ENCODE peak calls at places on chromosomes 6 and 20, in ten cellular contexts. B is sciatic nerve; A is NCI-H345; H is posterior vena cava; V is H4; N is left ventricle myocardium superior; R is CD8-positive, alpha-beta T cell; D is A549; K is NCI-H2171; O is kidney tubule cell. T is an unnamed sample.

GRCh38 chr20:17854307-17854903 is 114.2 kb downstream of the SNX5 start:
- DNase-seq in O (peak), N (peak), B (no peak), A (peak), R (no peak), V (peak), K (peak), H (no peak), D (peak), T (no peak)

GRCh38 chr6:108621117-108621516 is 60.4 kb downstream of the FOXO3 start:
- DNase-seq in V (peak), N (no peak), B (no peak), A (no peak), K (no peak), D (no peak), R (no peak), H (peak), O (peak), T (peak)

GRCh38 chr6:168272379-168273011 is 47.1 kb downstream of the DACT2 start:
- DNase-seq in O (no peak), B (no peak), R (no peak), D (no peak), A (no peak), H (no peak), N (no peak), K (no peak), V (no peak), T (no peak)

GRCh38 chr20:1118004-1118335 is 432 bp upstream of the PSMF1 start:
- DNase-seq in D (no peak), N (no peak), V (no peak), B (no peak), K (no peak), A (no peak), H (no peak), O (no peak), R (no peak), T (no peak)

GRCh38 chr6:24775520-24776058 is 852 bp downstream of the GMNN start:
- DNase-seq in V (no peak), O (peak), B (no peak), H (no peak), K (no peak), N (no peak), R (no peak), A (no peak), D (no peak), T (no peak)

GRCh38 chr20:41028359-41029149 is at the start of gene TOP1:
- DNase-seq in A (peak), B (peak), V (peak), H (peak), D (peak), N (peak), O (peak), R (peak), K (peak), T (peak)

GRCh38 chr20:35849726-35850125 is 77.9 kb downstream of the PHF20 start:
- DNase-seq in K (no peak), D (no peak), N (no peak), H (no peak), O (no peak), V (no peak), B (no peak), A (no peak), R (no peak), T (no peak)

GRCh38 chr6:157228421-157229218 is 94.7 kb downstream of the TMEM242 start:
- DNase-seq in N (no peak), R (no peak), K (peak), V (no peak), A (peak), H (peak), B (no peak), O (no peak), D (no peak), T (peak)

GRCh38 chr6:109816452-109817374 is 125.6 kb downstream of the FIG4 start:
- DNase-seq in A (peak), K (peak), O (no peak), V (no peak), R (no peak), B (no peak), D (no peak), N (no peak), H (no peak), T (no peak)

GRCh38 chr6:110748458-110748857 is 66.8 kb downstream of the CDK19 start:
- DNase-seq in R (no peak), H (no peak), K (peak), D (no peak), O (peak), A (no peak), B (no peak), V (no peak), N (no peak), T (no peak)

GRCh38 chr6:161169690-161170089 is 104.2 kb downstream of the AGPAT4 start:
- DNase-seq in K (peak), D (no peak), V (peak), N (peak), H (no peak), A (peak), O (peak), B (peak), R (no peak), T (peak)

GRCh38 chr6:130158061-130158460 is 64.7 kb downstream of the SAMD3 start:
- DNase-seq in R (no peak), O (no peak), B (no peak), K (no peak), H (no peak), N (no peak), A (no peak), V (no peak), D (no peak), T (no peak)

GRCh38 chr6:123000244-123000770 is 4.3 kb downstream of the CLVS2 start:
- DNase-seq in H (no peak), A (no peak), O (no peak), V (no peak), K (no peak), R (no peak), D (no peak), B (no peak), N (no peak), T (no peak)

GRCh38 chr6:125942677-125943527 is 13.7 kb upstream of the HINT3 start:
- DNase-seq in K (no peak), D (no peak), V (no peak), H (no peak), R (no peak), O (no peak), B (no peak), N (no peak), A (no peak), T (no peak)

GRCh38 chr6:138537090-138537489 is 37.8 kb upstream of the NHSL1 start:
- DNase-seq in R (no peak), A (no peak), H (no peak), B (no peak), K (no peak), D (no peak), N (no peak), O (no peak), V (no peak), T (no peak)

GRCh38 chr20:22567944-22568871 is 16.2 kb downstream of the FOXA2 start:
- DNase-seq in K (no peak), H (no peak), O (no peak), D (no peak), R (no peak), V (no peak), B (no peak), A (no peak), N (no peak), T (no peak)

GRCh38 chr6:159149641-159150040 is 19.6 kb upstream of the FNDC1 start:
- DNase-seq in H (no peak), A (no peak), R (no peak), D (no peak), N (no peak), O (no peak), V (no peak), B (no peak), K (no peak), T (no peak)

GRCh38 chr6:36839819-36840379 is 655 bp upstream of the CPNE5 start:
- DNase-seq in B (peak), A (peak), R (peak), V (no peak), K (peak), O (peak), D (peak), N (peak), H (peak), T (no peak)

GRCh38 chr6:123803862-123804681 is at the start of gene NKAIN2:
- DNase-seq in H (peak), A (peak), D (no peak), O (peak), R (no peak), V (peak), B (peak), K (peak), N (peak), T (no peak)

GRCh38 chr6:160520043-160520904 is 143.8 kb downstream of the LPA start:
- DNase-seq in V (peak), R (peak), N (peak), D (peak), H (peak), K (peak), A (peak), B (peak), O (peak), T (peak)

GRCh38 chr6:130119211-130119610 is 100.8 kb downstream of the L3MBTL3 start:
- DNase-seq in R (no peak), B (no peak), N (no peak), H (no peak), V (no peak), D (no peak), A (no peak), K (no peak), O (no peak), T (no peak)

GRCh38 chr20:57680934-57681914 is 28.6 kb downstream of the PMEPA1 start:
- DNase-seq in B (no peak), O (no peak), H (no peak), R (peak), K (no peak), V (no peak), A (no peak), N (no peak), D (no peak), T (no peak)

GRCh38 chr6:168215121-168215808 is 104.3 kb downstream of the DACT2 start:
- DNase-seq in B (no peak), O (no peak), H (no peak), A (no peak), R (no peak), V (no peak), K (no peak), D (no peak), N (no peak), T (no peak)

GRCh38 chr20:49560646-49561045 is 7.3 kb downstream of the PTGIS start:
- DNase-seq in H (peak), V (no peak), D (no peak), B (peak), R (no peak), O (no peak), A (no peak), K (no peak), N (no peak), T (peak)

GRCh38 chr6:165910184-165910583 is 247.1 kb upstream of the PDE10A start:
- DNase-seq in N (no peak), O (no peak), D (no peak), A (no peak), H (no peak), B (no peak), V (peak), R (no peak), K (no peak), T (no peak)

T was measured in sigmoid colon.